ENCODE peak calls at places on chromosomes 6 and 20, in six cellular contexts. V is CD8-positive, alpha-beta T cell; L is activated T-helper 2 cell treated with anti-CD3 and anti-CD28 coated beads, Interferon-gamma antibody, Interleukin-2, Interleukin-4, amounts not matched to agents 10 μg/mL and 5 μg/mL and 100 μg/mL, durations not matched to agents 14 hours and 24 hours and 36 hours; T is AG04449; D is coronary artery; P is fibroblast of the aortic adventitia. S is an unnamed sample.

GRCh38 chr20:49775229-49775693 is 37.4 kb upstream of the SLC9A8 start:
- DNase-seq in D (no peak), P (peak), L (no peak), V (no peak), T (no peak), S (no peak)

GRCh38 chr6:169277619-169278018 is 24.0 kb upstream of the THBS2 start:
- DNase-seq in T (no peak), D (no peak), P (no peak), L (no peak), V (no peak), S (no peak)

GRCh38 chr20:17625246-17626051 is 55.6 kb downstream of the DSTN start:
- DNase-seq in V (no peak), D (no peak), L (no peak), T (no peak), P (no peak), S (no peak)

GRCh38 chr6:7541175-7542064 is at the start of gene DSP:
- DNase-seq in D (no peak), L (peak), P (no peak), T (no peak), V (no peak), S (no peak)

GRCh38 chr20:61934716-61935530 is 130.8 kb downstream of the TAF4 start:
- DNase-seq in D (no peak), T (no peak), V (no peak), L (no peak), P (no peak), S (peak)

GRCh38 chr6:346389-347030 is 45.0 kb upstream of the IRF4 start:
- DNase-seq in T (peak), L (no peak), V (no peak), D (no peak), P (no peak), S (peak)

GRCh38 chr6:29813809-29814208 is 13.8 kb upstream of the HLA-G start:
- DNase-seq in P (peak), D (no peak), T (no peak), V (no peak), L (no peak), S (no peak)

GRCh38 chr6:118776607-118777549 is 117.1 kb upstream of the ASF1A start:
- DNase-seq in L (peak), D (no peak), V (peak), T (peak), P (peak), S (peak)

GRCh38 chr20:36744764-36745191 is 1.1 kb downstream of the NDRG3 start:
- DNase-seq in T (peak), D (peak), V (no peak), P (peak), L (no peak), S (no peak)

GRCh38 chr6:21138359-21139094 is 455.0 kb upstream of the SOX4 start:
- DNase-seq in L (no peak), T (no peak), D (no peak), P (peak), V (no peak), S (peak)

GRCh38 chr20:13212750-13213149 is 8.3 kb upstream of the ISM1 start:
- DNase-seq in D (no peak), V (no peak), L (peak), P (no peak), T (peak), S (peak)

GRCh38 chr6:169669147-169669546 is 32.7 kb downstream of the WDR27 start:
- DNase-seq in P (no peak), T (no peak), V (no peak), L (no peak), D (no peak), S (no peak)

GRCh38 chr6:36545767-36546663 is 1.3 kb downstream of the STK38 start:
- DNase-seq in D (no peak), T (no peak), L (peak), V (peak), P (peak), S (no peak)

GRCh38 chr20:53660078-53660909 is 66.7 kb upstream of the ZNF217 start:
- DNase-seq in D (no peak), T (no peak), V (no peak), L (no peak), P (peak), S (no peak)

GRCh38 chr6:116872771-116873170 is 4.3 kb upstream of the RFX6 start:
- DNase-seq in L (no peak), P (no peak), T (no peak), V (no peak), D (no peak), S (no peak)

GRCh38 chr6:160285541-160286105 is 27.0 kb upstream of the SLC22A2 start:
- DNase-seq in T (no peak), P (no peak), V (no peak), L (no peak), D (no peak), S (no peak)

GRCh38 chr6:40743690-40744446 is 156.7 kb upstream of the LRFN2 start:
- DNase-seq in L (no peak), T (no peak), V (no peak), D (no peak), P (no peak), S (no peak)

GRCh38 chr6:166626177-166627038 is 643 bp downstream of the RPS6KA2 start:
- DNase-seq in V (peak), T (no peak), D (no peak), P (peak), L (peak), S (no peak)

GRCh38 chr6:53359843-53360834 is 11.4 kb upstream of the ELOVL5 start:
- DNase-seq in V (no peak), D (no peak), P (peak), L (no peak), T (no peak), S (no peak)

GRCh38 chr20:5528719-5529256 is 212.0 kb upstream of the PROKR2 start:
- DNase-seq in D (no peak), P (peak), L (peak), V (peak), T (peak), S (no peak)